ENCODE peak calls at places on chromosomes 11 and 22, in four cellular contexts. I is Peyer's patch, G is IMR-90, Q is psoas muscle. M is an unnamed sample.

GRCh38 chr11:60389279-60389910 is 6.9 kb upstream of the MS4A14 start:
- DNase-seq in I (peak), G (no peak), Q (no peak), M (no peak)

GRCh38 chr11:3134218-3134621 is 30.9 kb downstream of the OSBPL5 start:
- DNase-seq in I (no peak), G (no peak), Q (peak), M (no peak)

GRCh38 chr11:114295676-114296081 is 520 bp upstream of the NNMT start:
- DNase-seq in I (no peak), G (no peak), Q (no peak), M (peak)

GRCh38 chr11:93832780-93833179 is 17.6 kb downstream of the VSTM5 start:
- DNase-seq in I (no peak), G (no peak), Q (no peak), M (no peak)

GRCh38 chr11:130197386-130198035 is 37.9 kb downstream of the ST14 start:
- DNase-seq in I (no peak), G (no peak), Q (no peak), M (no peak)

GRCh38 chr22:24424001-24424900 is 3.1 kb upstream of the ADORA2A start:
- DNase-seq in I (no peak), G (no peak), Q (no peak), M (no peak)

GRCh38 chr11:98732947-98733346 is 287.8 kb upstream of the CNTN5 start:
- DNase-seq in I (no peak), G (no peak), Q (no peak), M (no peak)

GRCh38 chr22:45200862-45201511 is 37.3 kb downstream of the NUP50 start:
- DNase-seq in I (no peak), G (peak), Q (no peak), M (no peak)

GRCh38 chr11:85941380-85941973 is 86.3 kb downstream of the CCDC83 start:
- DNase-seq in I (no peak), G (peak), Q (peak), M (no peak)

GRCh38 chr11:110989734-110990133 is 255.8 kb upstream of the POU2AF2 start:
- DNase-seq in I (no peak), G (peak), Q (peak), M (no peak)

GRCh38 chr22:43001271-43002197 is 13.4 kb downstream of the PACSIN2 start:
- DNase-seq in I (no peak), G (no peak), Q (no peak), M (no peak)

GRCh38 chr11:47047972-47048371 is 111.4 kb downstream of the CSTPP1 start:
- DNase-seq in I (no peak), G (no peak), Q (no peak), M (no peak)

GRCh38 chr22:44891293-44891747 is 118.5 kb downstream of the PHF21B start:
- DNase-seq in I (no peak), G (no peak), Q (no peak), M (peak)

GRCh38 chr11:19232910-19233503 is 7.7 kb downstream of the E2F8 start:
- DNase-seq in I (no peak), G (peak), Q (no peak), M (no peak)

GRCh38 chr22:46995501-46996360 is 233.3 kb downstream of the TBC1D22A start:
- DNase-seq in I (no peak), G (no peak), Q (no peak), M (no peak)

GRCh38 chr11:76791861-76792260 is 8.7 kb downstream of the TSKU start:
- DNase-seq in I (no peak), G (peak), Q (peak), M (peak)

GRCh38 chr11:8683115-8683807 is 669 bp downstream of the RPL27A start:
- DNase-seq in I (no peak), G (no peak), Q (peak), M (no peak)

GRCh38 chr22:49051491-49052022 is 776.1 kb downstream of the BRD1 start:
- DNase-seq in I (no peak), G (no peak), Q (no peak), M (no peak)

GRCh38 chr11:117175104-117175503 is 3.4 kb upstream of the SIDT2 start:
- DNase-seq in I (no peak), G (no peak), Q (no peak), M (no peak)

GRCh38 chr22:38657248-38657909 is 941 bp downstream of the CBY1 start:
- DNase-seq in I (peak), G (no peak), Q (no peak), M (no peak)

GRCh38 chr11:111585371-111585770 is 16.9 kb upstream of the SIK2 start:
- DNase-seq in I (no peak), G (peak), Q (no peak), M (no peak)

GRCh38 chr22:20239063-20239950 is 28.8 kb downstream of the RTN4R start:
- DNase-seq in I (no peak), G (peak), Q (peak), M (no peak)

GRCh38 chr22:24875862-24876506 is 70.0 kb downstream of the SGSM1 start:
- DNase-seq in I (no peak), G (no peak), Q (no peak), M (no peak)

GRCh38 chr22:21865041-21865440 is 2.4 kb downstream of the MAPK1 start:
- DNase-seq in I (no peak), G (peak), Q (peak), M (no peak)

GRCh38 chr22:23862103-23862502 is 4.4 kb downstream of the SLC2A11 start:
- DNase-seq in I (no peak), G (peak), Q (no peak), M (no peak)

GRCh38 chr11:32092581-32093170 is 1.8 kb downstream of the RCN1 start:
- DNase-seq in I (no peak), G (no peak), Q (no peak), M (no peak)

GRCh38 chr11:32090774-32091370 is at the start of gene RCN1:
- DNase-seq in I (peak), G (peak), Q (peak), M (peak)

GRCh38 chr11:32082346-32082986 is 8.4 kb upstream of the RCN1 start:
- DNase-seq in I (no peak), G (no peak), Q (no peak), M (no peak)

GRCh38 chr11:32088117-32088941 is 2.5 kb upstream of the RCN1 start:
- DNase-seq in I (no peak), G (peak), Q (no peak), M (peak)

DNA sequence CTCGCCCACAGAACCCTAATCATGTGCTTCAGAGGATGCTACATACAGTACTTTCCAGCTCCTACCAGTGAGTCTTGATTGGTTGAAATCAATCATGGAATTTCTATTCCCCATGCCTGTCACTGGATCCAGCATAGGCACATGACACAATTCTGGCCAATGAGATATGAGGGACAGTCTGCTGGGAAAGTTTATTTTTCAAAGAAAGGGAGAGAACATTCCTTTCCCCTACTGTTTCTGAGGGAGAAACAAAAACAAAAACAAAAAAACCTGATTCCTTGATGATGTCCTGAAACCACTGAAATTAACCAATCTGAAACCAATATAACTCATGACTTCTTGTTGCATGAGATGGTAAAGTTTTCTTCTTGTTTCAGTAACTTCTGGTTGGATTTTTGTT is 3.3 kb upstream of the RCN1 start:
- DNase-seq in I (no peak), G (peak), Q (no peak), M (no peak)
- H3K4me3 ChIP-seq in I (no peak), G (no peak), Q (no peak), M (peak)

DNA sequence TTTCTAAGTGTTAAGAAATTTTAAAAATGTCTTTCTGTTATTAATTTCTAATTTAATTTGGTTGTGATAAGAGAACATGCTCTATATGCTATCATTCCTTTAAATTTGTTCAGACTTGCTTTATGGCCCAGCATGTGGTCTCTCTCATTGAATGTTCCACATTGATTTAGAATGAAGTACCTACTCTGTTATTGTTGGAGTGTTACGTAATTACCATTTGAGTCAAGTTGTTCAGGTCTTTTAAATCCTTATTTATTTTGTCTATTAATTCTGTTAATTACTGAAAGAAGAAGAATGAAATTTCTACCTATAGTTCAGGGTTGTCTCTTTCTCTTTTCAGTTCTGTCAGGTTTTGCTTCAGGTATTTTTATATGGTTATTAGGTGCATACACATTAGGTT is 57.0 kb downstream of the PRMT3 start:
- DNase-seq in I (no peak), G (no peak), Q (no peak), M (no peak)
- TF ChIP-seq CTCF in I (no peak), G (no peak), Q (no peak), M (no peak)

GRCh38 chr11:70078796-70079616 is 889 bp downstream of the ANO1 start:
- DNase-seq in I (no peak), G (no peak), Q (no peak), M (no peak)
- H3K4me3 ChIP-seq in I (no peak), G (peak), Q (peak), M (peak)

DNA sequence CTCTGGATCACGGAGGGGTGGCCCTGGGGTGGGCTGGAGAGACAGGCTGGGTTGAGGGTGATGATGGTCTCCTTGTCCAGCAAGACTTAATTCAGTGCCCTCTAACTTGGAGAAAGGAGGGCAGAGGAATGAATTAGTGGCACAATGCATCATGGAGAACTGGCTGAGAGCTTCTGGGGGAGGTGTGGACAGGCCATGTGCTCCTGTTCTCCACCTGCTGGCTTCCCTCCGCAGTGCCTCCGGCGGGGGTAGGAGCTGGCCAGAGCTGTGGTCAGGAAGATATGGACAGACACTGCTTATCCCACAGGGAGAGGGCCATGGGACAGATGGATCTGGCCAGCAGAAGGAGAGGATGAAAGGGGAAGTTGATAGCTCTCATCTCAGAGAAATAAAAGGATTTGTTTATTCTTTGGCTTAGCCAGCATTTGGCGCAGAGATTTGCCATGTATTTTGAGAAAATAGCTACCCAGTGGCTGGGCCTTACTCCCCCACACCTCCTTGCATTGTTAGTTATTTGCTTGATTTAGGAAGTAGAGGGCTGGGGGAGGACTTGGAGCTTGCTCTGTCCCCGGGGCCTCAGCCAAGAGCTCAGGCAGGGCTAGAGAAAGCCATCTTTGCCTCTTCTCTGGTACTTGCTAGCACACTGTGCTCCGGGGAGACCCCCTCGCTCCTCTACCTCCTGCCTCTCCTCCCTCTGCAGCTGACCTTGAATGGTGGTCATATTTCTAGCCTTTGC is 93.2 kb downstream of the SCN3B start:
- DNase-seq in I (no peak), G (peak), Q (peak), M (no peak)
- TF ChIP-seq CTCF in I (peak), G (peak), Q (peak), M (no peak)

GRCh38 chr11:11618973-11619435 is 2.8 kb downstream of the GALNT18 start:
- DNase-seq in I (no peak), G (no peak), Q (no peak), M (no peak)
- H3K4me3 ChIP-seq in I (no peak), G (no peak), Q (peak), M (peak)

GRCh38 chr11:42778193-42778592 is 533.6 kb upstream of the API5 start:
- DNase-seq in I (no peak), G (no peak), Q (no peak), M (no peak)
- TF ChIP-seq CTCF in I (no peak), G (no peak), Q (no peak), M (no peak)

GRCh38 chr11:119363874-119364590 is 17.5 kb downstream of the USP2 start:
- DNase-seq in I (no peak), G (no peak), Q (peak), M (no peak)

GRCh38 chr11:119361961-119362725 is 15.6 kb upstream of the MFRP start:
- DNase-seq in I (no peak), G (no peak), Q (no peak), M (no peak)

GRCh38 chr11:119361056-119361787 is 14.7 kb upstream of the MFRP start:
- DNase-seq in I (no peak), G (peak), Q (peak), M (no peak)

GRCh38 chr11:119363081-119363861 is 16.8 kb upstream of the MFRP start:
- DNase-seq in I (no peak), G (no peak), Q (no peak), M (no peak)

GRCh38 chr11:119362741-119363080 is 16.2 kb upstream of the MFRP start:
- DNase-seq in I (no peak), G (no peak), Q (no peak), M (no peak)
- H3K4me3 ChIP-seq in I (no peak), G (no peak), Q (peak), M (peak)

GRCh38 chr11:74318241-74318932 is 6.9 kb upstream of the P4HA3 start:
- DNase-seq in I (no peak), G (peak), Q (no peak), M (no peak)

GRCh38 chr11:74322667-74323066 is 11.2 kb upstream of the P4HA3 start:
- DNase-seq in I (no peak), G (peak), Q (peak), M (peak)

GRCh38 chr11:74319139-74319538 is 7.7 kb upstream of the P4HA3 start:
- DNase-seq in I (no peak), G (peak), Q (no peak), M (no peak)

GRCh38 chr11:74320538-74320937 is 9.1 kb upstream of the P4HA3 start:
- DNase-seq in I (no peak), G (peak), Q (no peak), M (no peak)

DNA sequence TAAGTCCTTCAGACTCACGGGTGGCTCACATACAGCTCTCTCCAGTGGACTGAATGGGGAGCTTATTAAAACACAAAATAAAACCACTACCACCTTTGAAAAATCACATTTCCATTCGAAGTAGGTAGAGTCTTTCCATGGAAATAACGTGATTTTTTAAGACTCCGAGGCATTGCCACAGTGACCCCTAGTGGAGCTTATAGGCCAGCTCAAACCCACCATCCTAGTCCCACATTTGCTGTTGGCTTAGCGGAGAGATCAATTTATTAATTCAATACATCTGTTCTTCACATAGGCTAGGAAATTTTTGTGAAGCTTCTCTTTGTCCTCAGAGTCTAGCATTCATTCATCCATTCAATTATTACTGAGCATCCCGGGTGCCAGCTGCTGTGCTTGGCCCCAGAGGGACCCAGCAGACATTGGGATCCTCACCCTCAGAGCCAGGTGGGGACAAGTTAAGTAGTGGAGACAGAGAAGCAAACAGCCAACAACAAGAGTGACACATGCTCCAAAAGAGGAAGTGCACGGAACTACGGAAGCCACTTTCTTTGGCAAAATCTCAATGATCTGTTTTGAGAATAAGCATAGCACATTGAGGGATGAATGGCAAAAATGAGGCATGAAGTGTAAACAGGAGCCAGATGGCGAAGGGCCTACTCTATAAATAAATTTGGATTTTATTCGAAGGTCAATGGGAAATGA is 10.2 kb upstream of the P4HA3 start:
- DNase-seq in I (no peak), G (peak), Q (no peak), M (no peak)
- TF ChIP-seq CTCF in I (peak), G (peak), Q (peak), M (no peak)

GRCh38 chr11:124757320-124757719 is 4.8 kb downstream of the ESAM start:
- DNase-seq in I (no peak), G (no peak), Q (no peak), M (no peak)
- H3K4me3 ChIP-seq in I (no peak), G (no peak), Q (no peak), M (peak)